ENCODE peak calls at places on chromosome 7, in four cellular contexts. X is BE2C; H is activated CD4-positive, CD25-positive, alpha-beta regulatory T cell; T is suprapubic skin. R is an unnamed sample.

GRCh38 chr7:17374157-17374556 is 75.7 kb downstream of the AHR start:
- DNase-seq in X (no peak), H (no peak), T (no peak), R (no peak)

GRCh38 chr7:127759945-127760421 is 108.0 kb downstream of the SND1 start:
- DNase-seq in X (no peak), H (no peak), T (no peak), R (no peak)

GRCh38 chr7:79332091-79332490 is 121.4 kb downstream of the MAGI2 start:
- DNase-seq in X (no peak), H (no peak), T (no peak), R (no peak)

GRCh38 chr7:94395141-94396041 is 696 bp downstream of the COL1A2 start:
- DNase-seq in X (peak; percentile 39), H (no peak), T (peak; percentile 59), R (no peak)

GRCh38 chr7:90593205-90593604 is 2.9 kb upstream of the CDK14 start:
- DNase-seq in X (no peak), H (no peak), T (no peak), R (no peak)

GRCh38 chr7:68573271-68574000 is 1024.8 kb upstream of the AUTS2 start:
- DNase-seq in X (no peak), H (no peak), T (no peak), R (no peak)

GRCh38 chr7:141704112-141704511 is 2.1 kb upstream of the DENND11 start:
- DNase-seq in X (no peak), H (no peak), T (no peak), R (no peak)

GRCh38 chr7:10122573-10123100 is 851.0 kb upstream of the PHF14 start:
- DNase-seq in X (peak; percentile 87), H (no peak), T (no peak), R (no peak)

GRCh38 chr7:156002362-156003001 is 190.2 kb upstream of the SHH start:
- DNase-seq in X (no peak), H (no peak), T (peak; percentile 19), R (peak; percentile 22)

GRCh38 chr7:2114052-2114451 is 118.7 kb downstream of the MAD1L1 start:
- DNase-seq in X (no peak), H (no peak), T (no peak), R (no peak)

GRCh38 chr7:128937647-128938523 is at the start of gene IRF5:
- DNase-seq in X (no peak), H (no peak), T (no peak), R (no peak)

GRCh38 chr7:117190746-117191435 is 132.0 kb downstream of the WNT2 start:
- DNase-seq in X (no peak), H (no peak), T (no peak), R (no peak)

GRCh38 chr7:44058759-44059218 is 6.6 kb downstream of the PGAM2 start:
- DNase-seq in X (peak; percentile 4), H (no peak), T (peak; percentile 57), R (peak; percentile 25)

GRCh38 chr7:47580811-47581331 is 1.0 kb downstream of the TNS3 start:
- DNase-seq in X (no peak), H (no peak), T (no peak), R (no peak)

GRCh38 chr7:128152721-128153120 is 88.4 kb upstream of the LEP start:
- DNase-seq in X (no peak), H (no peak), T (no peak), R (no peak)

GRCh38 chr7:102253973-102254370 is 32.7 kb upstream of the SH2B2 start:
- DNase-seq in X (no peak), H (no peak), T (no peak), R (no peak)

GRCh38 chr7:46672861-46673260 is 751.8 kb upstream of the IGFBP3 start:
- DNase-seq in X (no peak), H (no peak), T (no peak), R (no peak)

GRCh38 chr7:75776295-75776971 is 4.4 kb upstream of the CCL26 start:
- DNase-seq in X (no peak), H (peak; percentile 7), T (no peak), R (no peak)

GRCh38 chr7:74023037-74023436 is 4.9 kb upstream of the ELN start:
- DNase-seq in X (peak; percentile 84), H (no peak), T (peak; percentile 85), R (no peak)

GRCh38 chr7:18993933-18994668 is 123.3 kb downstream of the TWIST1 start:
- DNase-seq in X (no peak), H (no peak), T (no peak), R (no peak)

GRCh38 chr7:155603190-155603857 is 41.1 kb upstream of the RBM33 start:
- DNase-seq in X (no peak), H (no peak), T (no peak), R (no peak)

GRCh38 chr7:3244241-3244814 is 56.7 kb upstream of the SDK1 start:
- DNase-seq in X (no peak), H (no peak), T (no peak), R (no peak)

GRCh38 chr7:137656227-137656849 is 190.4 kb downstream of the DGKI start:
- DNase-seq in X (peak; percentile 82), H (peak; percentile 15), T (peak; percentile 81), R (peak; percentile 72)

GRCh38 chr7:44761207-44762161 is 12.8 kb downstream of the ZMIZ2 start:
- DNase-seq in X (peak; percentile 95), H (no peak), T (no peak), R (no peak)

GRCh38 chr7:120841608-120842007 is 16.3 kb downstream of the TSPAN12 start:
- DNase-seq in X (no peak), H (no peak), T (no peak), R (no peak)

GRCh38 chr7:149728491-149729375 is 44.7 kb downstream of the ZNF467 start:
- DNase-seq in X (no peak), H (no peak), T (no peak), R (no peak)

GRCh38 chr7:98322331-98323260 is 41.1 kb downstream of the BRI3 start:
- DNase-seq in X (no peak), H (no peak), T (no peak), R (no peak)

GRCh38 chr7:75033826-75034225 is 39.8 kb downstream of the RCC1L start:
- DNase-seq in X (no peak), H (no peak), T (no peak), R (no peak)

GRCh38 chr7:102004229-102004628 is 186.8 kb downstream of the CUX1 start:
- DNase-seq in X (no peak), H (no peak), T (no peak), R (no peak)

GRCh38 chr7:34313289-34313688 is 344.7 kb upstream of the NPSR1 start:
- DNase-seq in X (no peak), H (no peak), T (no peak), R (no peak)

GRCh38 chr7:151275813-151276577 is 27.5 kb upstream of the SMARCD3 start:
- DNase-seq in X (no peak), H (no peak), T (no peak), R (peak; percentile 86)

GRCh38 chr7:83876593-83876992 is 227.7 kb upstream of the SEMA3E start:
- DNase-seq in X (no peak), H (no peak), T (no peak), R (no peak)

GRCh38 chr7:79608005-79608404 is 154.5 kb upstream of the MAGI2 start:
- DNase-seq in X (no peak), H (no peak), T (no peak), R (no peak)

GRCh38 chr7:26292768-26293560 is 1.3 kb downstream of the SNX10 start:
- DNase-seq in X (no peak), H (no peak), T (no peak), R (peak; percentile 33)

GRCh38 chr7:7565746-7566650 is 686 bp upstream of the MIOS start:
- DNase-seq in X (no peak), H (no peak), T (no peak), R (no peak)

GRCh38 chr7:143372070-143372469 is 9.1 kb upstream of the ZYX start:
- DNase-seq in X (no peak), H (no peak), T (no peak), R (no peak)

GRCh38 chr7:146681487-146681886 is 564.9 kb downstream of the CNTNAP2 start:
- DNase-seq in X (no peak), H (no peak), T (no peak), R (no peak)